ENCODE peak calls at places on chromosome 2, in ten cellular contexts. One of them, this sample, is unnamed.
A peak's percentile ranks its signal among the peaks of the same experiment; 100 is the strongest.

GRCh38 chr2:122639176-122639575 is 883.7 kb downstream of the TSN start:
- DNase-seq in upper lobe of right lung: no peak
- DNase-seq in CD8-positive, alpha-beta memory T cell: no peak
- DNase-seq in GM20000: no peak
- DNase-seq in stimulated activated CD4-positive, alpha-beta T cell treated with anti-CD3 and anti-CD28 coated beads, Interleukin-4, amount 100 ng/mL, for 48 hours: no peak
- DNase-seq in activated CD4-positive, alpha-beta T cell treated with anti-CD3 and anti-CD28 coated beads for 24 hours: no peak
- DNase-seq in sigmoid colon: no peak
- DNase-seq in GM12891: no peak
- DNase-seq in endothelial cell: no peak
- DNase-seq in psoas muscle: no peak
- DNase-seq in this sample: no peak

GRCh38 chr2:47046271-47046670 is 108.8 kb downstream of the STPG4 start:
- DNase-seq in activated CD4-positive, alpha-beta T cell treated with anti-CD3 and anti-CD28 coated beads for 24 hours: no peak
- DNase-seq in stimulated activated CD4-positive, alpha-beta T cell treated with anti-CD3 and anti-CD28 coated beads, Interleukin-4, amount 100 ng/mL, for 48 hours: no peak
- DNase-seq in endothelial cell: no peak
- DNase-seq in sigmoid colon: no peak
- DNase-seq in psoas muscle: no peak
- DNase-seq in GM12891: no peak
- DNase-seq in GM20000: no peak
- DNase-seq in CD8-positive, alpha-beta memory T cell: no peak
- DNase-seq in upper lobe of right lung: no peak
- DNase-seq in this sample: no peak

GRCh38 chr2:147171961-147172360 is 672.9 kb upstream of the ACVR2A start:
- DNase-seq in CD8-positive, alpha-beta memory T cell: no peak
- DNase-seq in GM20000: no peak
- DNase-seq in activated CD4-positive, alpha-beta T cell treated with anti-CD3 and anti-CD28 coated beads for 24 hours: no peak
- DNase-seq in upper lobe of right lung: no peak
- DNase-seq in GM12891: no peak
- DNase-seq in sigmoid colon: no peak
- DNase-seq in stimulated activated CD4-positive, alpha-beta T cell treated with anti-CD3 and anti-CD28 coated beads, Interleukin-4, amount 100 ng/mL, for 48 hours: no peak
- DNase-seq in psoas muscle: no peak
- DNase-seq in endothelial cell: no peak
- DNase-seq in this sample: no peak

GRCh38 chr2:134170269-134170668 is 83.6 kb upstream of the MGAT5 start:
- DNase-seq in endothelial cell: no peak
- DNase-seq in activated CD4-positive, alpha-beta T cell treated with anti-CD3 and anti-CD28 coated beads for 24 hours: no peak
- DNase-seq in psoas muscle: no peak
- DNase-seq in GM12891: no peak
- DNase-seq in CD8-positive, alpha-beta memory T cell: no peak
- DNase-seq in sigmoid colon: no peak
- DNase-seq in upper lobe of right lung: no peak
- DNase-seq in stimulated activated CD4-positive, alpha-beta T cell treated with anti-CD3 and anti-CD28 coated beads, Interleukin-4, amount 100 ng/mL, for 48 hours: no peak
- DNase-seq in GM20000: no peak
- DNase-seq in this sample: no peak

GRCh38 chr2:159895258-159896209 is 97.5 kb upstream of the CD302 start:
- DNase-seq in CD8-positive, alpha-beta memory T cell: no peak
- DNase-seq in stimulated activated CD4-positive, alpha-beta T cell treated with anti-CD3 and anti-CD28 coated beads, Interleukin-4, amount 100 ng/mL, for 48 hours: no peak
- DNase-seq in sigmoid colon: no peak
- DNase-seq in GM12891: no peak
- DNase-seq in psoas muscle: no peak
- DNase-seq in activated CD4-positive, alpha-beta T cell treated with anti-CD3 and anti-CD28 coated beads for 24 hours: no peak
- DNase-seq in endothelial cell: no peak
- DNase-seq in upper lobe of right lung: no peak
- DNase-seq in GM20000: peak; percentile 58
- DNase-seq in this sample: no peak

GRCh38 chr2:174342600-174343342 is 8.0 kb downstream of the SP9 start:
- DNase-seq in CD8-positive, alpha-beta memory T cell: peak; percentile 39
- DNase-seq in activated CD4-positive, alpha-beta T cell treated with anti-CD3 and anti-CD28 coated beads for 24 hours: no peak
- DNase-seq in GM20000: peak; percentile 56
- DNase-seq in stimulated activated CD4-positive, alpha-beta T cell treated with anti-CD3 and anti-CD28 coated beads, Interleukin-4, amount 100 ng/mL, for 48 hours: no peak
- DNase-seq in psoas muscle: no peak
- DNase-seq in sigmoid colon: no peak
- DNase-seq in GM12891: no peak
- DNase-seq in endothelial cell: peak; percentile 16
- DNase-seq in upper lobe of right lung: no peak
- DNase-seq in this sample: no peak

GRCh38 chr2:84861539-84861938 is 19.3 kb downstream of the TRABD2A start:
- DNase-seq in activated CD4-positive, alpha-beta T cell treated with anti-CD3 and anti-CD28 coated beads for 24 hours: no peak
- DNase-seq in CD8-positive, alpha-beta memory T cell: no peak
- DNase-seq in stimulated activated CD4-positive, alpha-beta T cell treated with anti-CD3 and anti-CD28 coated beads, Interleukin-4, amount 100 ng/mL, for 48 hours: no peak
- DNase-seq in upper lobe of right lung: no peak
- DNase-seq in GM12891: no peak
- DNase-seq in GM20000: no peak
- DNase-seq in endothelial cell: no peak
- DNase-seq in psoas muscle: no peak
- DNase-seq in sigmoid colon: no peak
- DNase-seq in this sample: no peak

GRCh38 chr2:184113691-184114403 is 484.5 kb upstream of the ZNF804A start:
- DNase-seq in sigmoid colon: no peak
- DNase-seq in activated CD4-positive, alpha-beta T cell treated with anti-CD3 and anti-CD28 coated beads for 24 hours: no peak
- DNase-seq in CD8-positive, alpha-beta memory T cell: no peak
- DNase-seq in upper lobe of right lung: no peak
- DNase-seq in GM20000: no peak
- DNase-seq in stimulated activated CD4-positive, alpha-beta T cell treated with anti-CD3 and anti-CD28 coated beads, Interleukin-4, amount 100 ng/mL, for 48 hours: no peak
- DNase-seq in psoas muscle: no peak
- DNase-seq in endothelial cell: no peak
- DNase-seq in GM12891: no peak
- DNase-seq in this sample: no peak

GRCh38 chr2:55025082-55025481 is 25.2 kb downstream of the RTN4 start:
- DNase-seq in endothelial cell: no peak
- DNase-seq in upper lobe of right lung: no peak
- DNase-seq in sigmoid colon: no peak
- DNase-seq in psoas muscle: no peak
- DNase-seq in GM20000: no peak
- DNase-seq in activated CD4-positive, alpha-beta T cell treated with anti-CD3 and anti-CD28 coated beads for 24 hours: no peak
- DNase-seq in CD8-positive, alpha-beta memory T cell: no peak
- DNase-seq in stimulated activated CD4-positive, alpha-beta T cell treated with anti-CD3 and anti-CD28 coated beads, Interleukin-4, amount 100 ng/mL, for 48 hours: no peak
- DNase-seq in GM12891: no peak
- DNase-seq in this sample: no peak

GRCh38 chr2:130764035-130764820 is 8.9 kb downstream of the AMER3 start:
- DNase-seq in GM20000: no peak
- DNase-seq in psoas muscle: no peak
- DNase-seq in endothelial cell: no peak
- DNase-seq in activated CD4-positive, alpha-beta T cell treated with anti-CD3 and anti-CD28 coated beads for 24 hours: no peak
- DNase-seq in CD8-positive, alpha-beta memory T cell: no peak
- DNase-seq in upper lobe of right lung: no peak
- DNase-seq in stimulated activated CD4-positive, alpha-beta T cell treated with anti-CD3 and anti-CD28 coated beads, Interleukin-4, amount 100 ng/mL, for 48 hours: no peak
- DNase-seq in sigmoid colon: no peak
- DNase-seq in GM12891: no peak
- DNase-seq in this sample: no peak

GRCh38 chr2:153939124-153939796 is 67.5 kb downstream of the GALNT13 start:
- DNase-seq in CD8-positive, alpha-beta memory T cell: no peak
- DNase-seq in GM20000: no peak
- DNase-seq in GM12891: no peak
- DNase-seq in endothelial cell: no peak
- DNase-seq in upper lobe of right lung: no peak
- DNase-seq in psoas muscle: no peak
- DNase-seq in stimulated activated CD4-positive, alpha-beta T cell treated with anti-CD3 and anti-CD28 coated beads, Interleukin-4, amount 100 ng/mL, for 48 hours: no peak
- DNase-seq in activated CD4-positive, alpha-beta T cell treated with anti-CD3 and anti-CD28 coated beads for 24 hours: no peak
- DNase-seq in sigmoid colon: no peak
- DNase-seq in this sample: no peak

GRCh38 chr2:37350034-37350433 is 5.6 kb downstream of the QPCT start:
- DNase-seq in stimulated activated CD4-positive, alpha-beta T cell treated with anti-CD3 and anti-CD28 coated beads, Interleukin-4, amount 100 ng/mL, for 48 hours: no peak
- DNase-seq in psoas muscle: no peak
- DNase-seq in CD8-positive, alpha-beta memory T cell: no peak
- DNase-seq in activated CD4-positive, alpha-beta T cell treated with anti-CD3 and anti-CD28 coated beads for 24 hours: no peak
- DNase-seq in GM20000: no peak
- DNase-seq in sigmoid colon: no peak
- DNase-seq in GM12891: no peak
- DNase-seq in upper lobe of right lung: no peak
- DNase-seq in endothelial cell: no peak
- DNase-seq in this sample: peak; percentile 33

GRCh38 chr2:118954297-118955060 is 12.5 kb downstream of the MARCO start:
- DNase-seq in activated CD4-positive, alpha-beta T cell treated with anti-CD3 and anti-CD28 coated beads for 24 hours: no peak
- DNase-seq in stimulated activated CD4-positive, alpha-beta T cell treated with anti-CD3 and anti-CD28 coated beads, Interleukin-4, amount 100 ng/mL, for 48 hours: no peak
- DNase-seq in sigmoid colon: no peak
- DNase-seq in CD8-positive, alpha-beta memory T cell: no peak
- DNase-seq in psoas muscle: no peak
- DNase-seq in upper lobe of right lung: no peak
- DNase-seq in GM20000: no peak
- DNase-seq in endothelial cell: no peak
- DNase-seq in GM12891: no peak
- DNase-seq in this sample: peak; percentile 7

GRCh38 chr2:134934641-134935040 is 16.0 kb downstream of the CCNT2 start:
- DNase-seq in stimulated activated CD4-positive, alpha-beta T cell treated with anti-CD3 and anti-CD28 coated beads, Interleukin-4, amount 100 ng/mL, for 48 hours: no peak
- DNase-seq in sigmoid colon: no peak
- DNase-seq in GM12891: no peak
- DNase-seq in psoas muscle: no peak
- DNase-seq in endothelial cell: no peak
- DNase-seq in CD8-positive, alpha-beta memory T cell: no peak
- DNase-seq in GM20000: no peak
- DNase-seq in activated CD4-positive, alpha-beta T cell treated with anti-CD3 and anti-CD28 coated beads for 24 hours: no peak
- DNase-seq in upper lobe of right lung: no peak
- DNase-seq in this sample: no peak

GRCh38 chr2:138811454-138811853 is 31.3 kb upstream of the NXPH2 start:
- DNase-seq in endothelial cell: no peak
- DNase-seq in sigmoid colon: no peak
- DNase-seq in GM12891: no peak
- DNase-seq in CD8-positive, alpha-beta memory T cell: no peak
- DNase-seq in activated CD4-positive, alpha-beta T cell treated with anti-CD3 and anti-CD28 coated beads for 24 hours: no peak
- DNase-seq in upper lobe of right lung: no peak
- DNase-seq in psoas muscle: no peak
- DNase-seq in stimulated activated CD4-positive, alpha-beta T cell treated with anti-CD3 and anti-CD28 coated beads, Interleukin-4, amount 100 ng/mL, for 48 hours: no peak
- DNase-seq in GM20000: no peak
- DNase-seq in this sample: no peak

GRCh38 chr2:54471221-54471711 is 15.1 kb downstream of the SPTBN1 start:
- DNase-seq in upper lobe of right lung: no peak
- DNase-seq in psoas muscle: no peak
- DNase-seq in stimulated activated CD4-positive, alpha-beta T cell treated with anti-CD3 and anti-CD28 coated beads, Interleukin-4, amount 100 ng/mL, for 48 hours: no peak
- DNase-seq in endothelial cell: no peak
- DNase-seq in GM20000: no peak
- DNase-seq in sigmoid colon: no peak
- DNase-seq in GM12891: no peak
- DNase-seq in CD8-positive, alpha-beta memory T cell: no peak
- DNase-seq in activated CD4-positive, alpha-beta T cell treated with anti-CD3 and anti-CD28 coated beads for 24 hours: no peak
- DNase-seq in this sample: peak; percentile 84

GRCh38 chr2:230772189-230772588 is 59.5 kb downstream of the CAB39 start:
- DNase-seq in upper lobe of right lung: no peak
- DNase-seq in endothelial cell: no peak
- DNase-seq in psoas muscle: no peak
- DNase-seq in sigmoid colon: no peak
- DNase-seq in activated CD4-positive, alpha-beta T cell treated with anti-CD3 and anti-CD28 coated beads for 24 hours: no peak
- DNase-seq in stimulated activated CD4-positive, alpha-beta T cell treated with anti-CD3 and anti-CD28 coated beads, Interleukin-4, amount 100 ng/mL, for 48 hours: no peak
- DNase-seq in GM12891: no peak
- DNase-seq in GM20000: no peak
- DNase-seq in CD8-positive, alpha-beta memory T cell: no peak
- DNase-seq in this sample: no peak

GRCh38 chr2:198706683-198707082 is 751.1 kb downstream of the SATB2 start:
- DNase-seq in CD8-positive, alpha-beta memory T cell: no peak
- DNase-seq in activated CD4-positive, alpha-beta T cell treated with anti-CD3 and anti-CD28 coated beads for 24 hours: no peak
- DNase-seq in stimulated activated CD4-positive, alpha-beta T cell treated with anti-CD3 and anti-CD28 coated beads, Interleukin-4, amount 100 ng/mL, for 48 hours: no peak
- DNase-seq in sigmoid colon: no peak
- DNase-seq in GM20000: no peak
- DNase-seq in endothelial cell: no peak
- DNase-seq in upper lobe of right lung: no peak
- DNase-seq in psoas muscle: no peak
- DNase-seq in GM12891: no peak
- DNase-seq in this sample: no peak

GRCh38 chr2:15889800-15890498 is 50.4 kb upstream of the MYCN start:
- DNase-seq in psoas muscle: no peak
- DNase-seq in GM12891: no peak
- DNase-seq in CD8-positive, alpha-beta memory T cell: no peak
- DNase-seq in sigmoid colon: no peak
- DNase-seq in upper lobe of right lung: no peak
- DNase-seq in GM20000: no peak
- DNase-seq in activated CD4-positive, alpha-beta T cell treated with anti-CD3 and anti-CD28 coated beads for 24 hours: no peak
- DNase-seq in stimulated activated CD4-positive, alpha-beta T cell treated with anti-CD3 and anti-CD28 coated beads, Interleukin-4, amount 100 ng/mL, for 48 hours: no peak
- DNase-seq in endothelial cell: no peak
- DNase-seq in this sample: no peak

GRCh38 chr2:97267411-97268074 is 154.6 kb downstream of the ANKRD36 start:
- DNase-seq in activated CD4-positive, alpha-beta T cell treated with anti-CD3 and anti-CD28 coated beads for 24 hours: no peak
- DNase-seq in GM12891: no peak
- DNase-seq in stimulated activated CD4-positive, alpha-beta T cell treated with anti-CD3 and anti-CD28 coated beads, Interleukin-4, amount 100 ng/mL, for 48 hours: no peak
- DNase-seq in CD8-positive, alpha-beta memory T cell: no peak
- DNase-seq in psoas muscle: peak; percentile 8
- DNase-seq in upper lobe of right lung: peak; percentile 60
- DNase-seq in sigmoid colon: peak; percentile 65
- DNase-seq in endothelial cell: no peak
- DNase-seq in GM20000: no peak
- DNase-seq in this sample: no peak

GRCh38 chr2:189799030-189799331 is 14.7 kb downstream of the PMS1 start:
- DNase-seq in GM12891: no peak
- DNase-seq in CD8-positive, alpha-beta memory T cell: no peak
- DNase-seq in GM20000: no peak
- DNase-seq in stimulated activated CD4-positive, alpha-beta T cell treated with anti-CD3 and anti-CD28 coated beads, Interleukin-4, amount 100 ng/mL, for 48 hours: no peak
- DNase-seq in psoas muscle: no peak
- DNase-seq in sigmoid colon: no peak
- DNase-seq in activated CD4-positive, alpha-beta T cell treated with anti-CD3 and anti-CD28 coated beads for 24 hours: no peak
- DNase-seq in upper lobe of right lung: no peak
- DNase-seq in endothelial cell: no peak
- DNase-seq in this sample: no peak

This sample was measured in adrenal gland.